ENCODE peak calls at places on chromosomes 6 and 20, in six cellular contexts. P is esophagus squamous epithelium; X is iPS-NIHi11; Z is activated CD8-positive, alpha-beta T cell treated with anti-CD3 and anti-CD28 coated beads for 36 hours; C is activated CD8-positive, alpha-beta memory T cell treated with anti-CD3 and anti-CD28 coated beads for 4 hours; H is fibroblast of lung. L is an unnamed sample.

GRCh38 chr6:6330407-6330806 is 9.9 kb upstream of the F13A1 start:
- DNase-seq in P (no peak), X (no peak), Z (no peak), C (no peak), H (no peak), L (no peak)

GRCh38 chr6:159691133-159691962 is 1.7 kb downstream of the SOD2 start:
- DNase-seq in P (no peak), X (peak), Z (peak), C (no peak), H (peak), L (no peak)

GRCh38 chr20:25629816-25630499 is 6.1 kb upstream of the NANP start:
- DNase-seq in P (no peak), X (no peak), Z (no peak), C (no peak), H (no peak), L (no peak)

GRCh38 chr20:11140359-11140758 is 466.6 kb upstream of the JAG1 start:
- DNase-seq in P (no peak), X (no peak), Z (no peak), C (no peak), H (peak), L (no peak)

GRCh38 chr6:3523966-3524365 is 67.1 kb upstream of the SLC22A23 start:
- DNase-seq in P (no peak), X (no peak), Z (no peak), C (no peak), H (no peak), L (no peak)

GRCh38 chr6:168709991-168710390 is 269.0 kb downstream of the SMOC2 start:
- DNase-seq in P (no peak), X (no peak), Z (no peak), C (no peak), H (no peak), L (no peak)

GRCh38 chr6:106882601-106883518 is 91.7 kb downstream of the CD24 start:
- DNase-seq in P (no peak), X (no peak), Z (no peak), C (no peak), H (no peak), L (no peak)

GRCh38 chr6:43113431-43114260 is 37.5 kb downstream of the PTK7 start:
- DNase-seq in P (no peak), X (no peak), Z (no peak), C (no peak), H (peak), L (no peak)

GRCh38 chr6:30679765-30680535 is 6.5 kb downstream of the PPP1R18 start:
- DNase-seq in P (no peak), X (no peak), Z (no peak), C (no peak), H (no peak), L (no peak)

GRCh38 chr6:97501875-97502274 is 218.9 kb upstream of the MMS22L start:
- DNase-seq in P (no peak), X (no peak), Z (no peak), C (no peak), H (no peak), L (no peak)

GRCh38 chr6:18340781-18341551 is 46.2 kb upstream of the RNF144B start:
- DNase-seq in P (no peak), X (no peak), Z (no peak), C (no peak), H (no peak), L (no peak)

GRCh38 chr6:70314240-70314639 is 11.4 kb upstream of the COL9A1 start:
- DNase-seq in P (no peak), X (no peak), Z (no peak), C (no peak), H (peak), L (no peak)

GRCh38 chr20:38229376-38230252 is 30.9 kb downstream of the KIAA1755 start:
- DNase-seq in P (no peak), X (peak), Z (peak), C (no peak), H (peak), L (no peak)

GRCh38 chr6:39821739-39822532 is 29.8 kb downstream of the DAAM2 start:
- DNase-seq in P (no peak), X (no peak), Z (no peak), C (no peak), H (peak), L (no peak)

GRCh38 chr6:66896415-66896814 is 1189.4 kb upstream of the EYS start:
- DNase-seq in P (no peak), X (peak), Z (no peak), C (no peak), H (no peak), L (no peak)

GRCh38 chr6:26240157-26240980 is 124.6 kb upstream of the BTN3A2 start:
- DNase-seq in P (no peak), X (peak), Z (peak), C (no peak), H (peak), L (no peak)

GRCh38 chr6:22025468-22026159 is 271.2 kb downstream of the PRL start:
- DNase-seq in P (no peak), X (peak), Z (peak), C (no peak), H (peak), L (no peak)

GRCh38 chr6:130969807-130970491 is 93.1 kb downstream of the EPB41L2 start:
- DNase-seq in P (no peak), X (no peak), Z (no peak), C (no peak), H (peak), L (no peak)

GRCh38 chr6:170497845-170498281 is 55.2 kb downstream of the PSMB1 start:
- DNase-seq in P (no peak), X (peak), Z (no peak), C (no peak), H (no peak), L (no peak)

GRCh38 chr20:973785-974194 is 28.3 kb downstream of the RSPO4 start:
- DNase-seq in P (no peak), X (peak), Z (peak), C (no peak), H (peak), L (no peak)

GRCh38 chr6:7138921-7139358 is 31.2 kb downstream of the RREB1 start:
- DNase-seq in P (no peak), X (peak), Z (peak), C (no peak), H (no peak), L (no peak)